ENCODE peak calls at places on chromosomes 16 and 17, in five cellular contexts. W is left lung, S is small intestine, V is tibial artery, Z is lower leg skin. M is an unnamed sample.
A peak's percentile ranks its signal among the peaks of the same experiment; 100 is the strongest.

GRCh38 chr17:39231587-39232551 is 6.1 kb upstream of the STAC2 start:
- DNase-seq in V (no peak), W (no peak), Z (no peak), S (no peak), M (no peak)

GRCh38 chr17:17042851-17043667 is 802 bp downstream of the MPRIP start:
- DNase-seq in V (no peak), S (peak; percentile 30), Z (no peak), W (no peak), M (no peak)

GRCh38 chr16:30761427-30761927 is 385 bp downstream of the CFAP119 start:
- DNase-seq in V (no peak), Z (no peak), W (no peak), S (no peak), M (no peak)

GRCh38 chr17:60525624-60526514 is at the start of gene APPBP2:
- DNase-seq in Z (peak; percentile 82), W (peak; percentile 86), V (peak; percentile 85), S (peak; percentile 87), M (peak; percentile 88)

GRCh38 chr16:5604770-5605169 is 507.2 kb upstream of the EEF2KMT start:
- DNase-seq in W (no peak), S (peak; percentile 11), V (no peak), Z (no peak), M (no peak)

GRCh38 chr17:32558997-32559650 is 72.3 kb downstream of the CDK5R1 start:
- DNase-seq in Z (no peak), W (no peak), S (no peak), V (no peak), M (no peak)

GRCh38 chr17:3926860-3927627 is 10.8 kb upstream of the P2RX1 start:
- DNase-seq in V (no peak), Z (no peak), S (no peak), W (no peak), M (no peak)

GRCh38 chr16:78894872-78895271 is 705.7 kb downstream of the MAF start:
- DNase-seq in S (peak; percentile 55), W (no peak), V (no peak), Z (no peak), M (no peak)

GRCh38 chr17:46042248-46042647 is 43.2 kb downstream of the STH start:
- DNase-seq in S (peak; percentile 61), W (no peak), V (no peak), Z (no peak), M (no peak)

GRCh38 chr16:27083861-27084261 is 17.1 kb downstream of the C16orf82 start:
- DNase-seq in Z (no peak), V (no peak), W (no peak), S (no peak), M (no peak)

GRCh38 chr17:9021985-9022552 is 759 bp downstream of the NTN1 start:
- DNase-seq in V (no peak), S (no peak), W (no peak), Z (no peak), M (no peak)

GRCh38 chr16:5042574-5043171 is 8.9 kb upstream of the NAGPA start:
- DNase-seq in W (peak; percentile 20), V (no peak), S (no peak), Z (no peak), M (no peak)

GRCh38 chr17:27608330-27609230 is 22.4 kb upstream of the LGALS9 start:
- DNase-seq in S (no peak), V (no peak), Z (no peak), W (no peak), M (no peak)

GRCh38 chr17:19306160-19307111 is 56.1 kb downstream of the B9D1 start:
- DNase-seq in V (no peak), S (peak; percentile 34), Z (no peak), W (no peak), M (no peak)

GRCh38 chr17:36936455-36936934 is 780 bp upstream of the LHX1 start:
- DNase-seq in W (no peak), V (no peak), S (no peak), Z (no peak), M (no peak)

GRCh38 chr17:47785538-47786123 is 36.0 kb downstream of the OSBPL7 start:
- DNase-seq in S (no peak), V (no peak), Z (no peak), W (no peak), M (no peak)

GRCh38 chr16:67934306-67935095 is 2.1 kb downstream of the PSMB10 start:
- DNase-seq in W (no peak), V (no peak), Z (no peak), S (no peak), M (no peak)

GRCh38 chr16:81740163-81740562 is 38.9 kb upstream of the PLCG2 start:
- DNase-seq in V (no peak), Z (no peak), W (no peak), S (no peak), M (no peak)

GRCh38 chr17:64496348-64496785 is 487 bp downstream of the POLG2 start:
- DNase-seq in S (no peak), W (no peak), Z (no peak), V (no peak), M (no peak)

GRCh38 chr16:66553223-66553622 is 847 bp downstream of the CKLF start:
- DNase-seq in S (peak; percentile 74), V (no peak), W (no peak), Z (no peak), M (no peak)

GRCh38 chr16:29962344-29962994 is 590 bp downstream of the TMEM219 start:
- DNase-seq in W (no peak), V (peak; percentile 29), Z (no peak), S (peak; percentile 75), M (no peak)

GRCh38 chr16:16027728-16028310 is 78.4 kb downstream of the ABCC1 start:
- DNase-seq in V (no peak), W (no peak), S (peak; percentile 51), Z (no peak), M (no peak)

GRCh38 chr17:68973098-68973929 is 18.1 kb upstream of the ABCA8 start:
- DNase-seq in W (no peak), Z (no peak), S (no peak), V (no peak), M (no peak)

GRCh38 chr16:82070656-82071369 is 35.8 kb downstream of the HSD17B2 start:
- DNase-seq in V (no peak), S (no peak), W (no peak), Z (no peak), M (no peak)

GRCh38 chr16:27641260-27641659 is 91.3 kb downstream of the KATNIP start:
- DNase-seq in Z (no peak), S (no peak), W (no peak), V (no peak), M (no peak)

GRCh38 chr16:21097151-21097550 is 53.5 kb downstream of the DNAH3 start:
- DNase-seq in Z (no peak), W (no peak), S (no peak), V (no peak), M (peak; percentile 18)

GRCh38 chr16:88686439-88687253 is at the start of gene SNAI3:
- DNase-seq in W (peak; percentile 89), S (peak; percentile 85), V (peak; percentile 69), Z (peak; percentile 70), M (peak; percentile 73)

GRCh38 chr17:13106171-13106570 is 88.3 kb upstream of the ELAC2 start:
- DNase-seq in W (no peak), Z (no peak), S (no peak), V (no peak), M (no peak)

GRCh38 chr16:80055831-80056230 is 455.3 kb upstream of the MAF start:
- DNase-seq in S (no peak), W (no peak), Z (no peak), V (no peak), M (no peak)

GRCh38 chr17:8069587-8069860 is 18.0 kb downstream of the ALOX12B start:
- DNase-seq in W (no peak), V (no peak), S (peak; percentile 68), Z (no peak), M (no peak)

GRCh38 chr17:40542562-40543411 is 22.5 kb downstream of the CCR7 start:
- DNase-seq in S (no peak), W (peak; percentile 68), V (peak; percentile 93), Z (peak; percentile 79), M (peak; percentile 97)

GRCh38 chr17:81667754-81668153 is 1.2 kb downstream of the CCDC137 start:
- DNase-seq in S (no peak), Z (peak; percentile 52), V (no peak), W (no peak), M (no peak)
- H3K4me3 ChIP-seq in S (no peak overlapping the region), Z (no peak overlapping the region), V (no peak overlapping the region), W (peak overlapping the region; percentile 91), M (no peak overlapping the region)

GRCh38 chr17:83105512-83105911 is 26.1 kb downstream of the METRNL start:
- DNase-seq in W (no peak), Z (no peak), S (no peak), V (no peak), M (no peak)

GRCh38 chr17:83103938-83104311 is 24.5 kb downstream of the METRNL start:
- DNase-seq in Z (no peak), S (no peak), W (no peak), V (no peak), M (no peak)

GRCh38 chr17:83101805-83102480 is 22.5 kb downstream of the METRNL start:
- DNase-seq in S (peak; percentile 87), V (peak; percentile 63), W (no peak), Z (peak; percentile 68), M (no peak)

GRCh38 chr17:83104577-83105505 is 25.4 kb downstream of the METRNL start:
- DNase-seq in V (no peak), S (no peak), Z (no peak), W (no peak), M (no peak)

GRCh38 chr17:83103200-83103937 is 24.0 kb downstream of the METRNL start:
- DNase-seq in V (peak; percentile 90), Z (peak; percentile 49), S (peak; percentile 82), W (peak; percentile 80), M (no peak)
- H3K4me3 ChIP-seq in V (peak overlapping the region; percentile 28), Z (no peak overlapping the region), S (no peak overlapping the region), W (no peak overlapping the region), M (peak overlapping the region; percentile 18)

GRCh38 chr16:75263291-75263962 is 12.0 kb upstream of the BCAR1 start:
- DNase-seq in V (no peak), W (no peak), Z (no peak), S (no peak), M (no peak)
- H3K4me3 ChIP-seq in V (peak overlapping the region; percentile 84), W (no peak overlapping the region), Z (no peak overlapping the region), S (no peak overlapping the region), M (peak overlapping the region; percentile 96)

GRCh38 chr17:2024572-2025219 is 438 bp downstream of the RTN4RL1 start:
- DNase-seq in W (no peak), Z (no peak), V (no peak), S (no peak), M (no peak)
- H3K4me3 ChIP-seq in W (peak overlapping the region; percentile 51), Z (peak overlapping the region; percentile 47), V (peak overlapping the region; percentile 50), S (peak overlapping the region; percentile 47), M (peak overlapping the region; percentile 43)

GRCh38 chr17:1764274-1764673 is 2.4 kb downstream of the SERPINF1 start:
- DNase-seq in S (peak; percentile 60), Z (peak; percentile 91), W (peak; percentile 78), V (peak; percentile 87), M (peak; percentile 91)
- H3K4me3 ChIP-seq in S (no peak overlapping the region), Z (no peak overlapping the region), W (no peak overlapping the region), V (no peak overlapping the region), M (peak overlapping the region; percentile 41)

GRCh38 chr17:42898147-42898807 is 2.3 kb upstream of the G6PC1 start:
- DNase-seq in Z (no peak), V (no peak), W (no peak), S (peak; percentile 78), M (no peak)
- H3K4me3 ChIP-seq in Z (no peak overlapping the region), V (no peak overlapping the region), W (no peak overlapping the region), S (no peak overlapping the region), M (no peak overlapping the region)

GRCh38 chr17:6893382-6894205 is 62.1 kb upstream of the TEKT1 start:
- DNase-seq in V (no peak), W (no peak), Z (no peak), S (no peak), M (no peak)
- H3K4me3 ChIP-seq in V (no peak overlapping the region), W (no peak overlapping the region), Z (no peak overlapping the region), S (no peak overlapping the region), M (peak overlapping the region; percentile 7)

M was measured in right atrium auricular region.